ENCODE peak calls at places on chromosomes 3 and 15, in nine cellular contexts. W is C1 segment of cervical spinal cord; M is T47D; F is mesothelial cell of epicardium; K is stimulated activated CD4-positive, alpha-beta T cell treated with anti-CD3 and anti-CD28 coated beads, Interleukin-1b, Interleukin-23, amount 100 ng/mL, for 48 hours; N is stimulated activated effector memory CD8-positive, alpha-beta T cell treated with anti-CD3 and anti-CD28 coated beads, Interleukin-12 subunit alpha, Interleukin-12 subunit beta, amount 100 ng/mL, for 72 hours; J is GM13977; I is NCI-H1105 treated with DMSO at 0.1 percent for 48 hours; Q is Kasumi-1. U is an unnamed sample.

GRCh38 chr3:32420138-32420981 is 28.7 kb downstream of the CMTM7 start:
- DNase-seq in Q (peak; percentile 84), I (no peak), F (no peak), K (peak; percentile 64), W (peak; percentile 30), J (peak; percentile 73), N (no peak), M (peak; percentile 87), U (no peak)

GRCh38 chr3:188595890-188596376 is 442.0 kb downstream of the LPP start:
- DNase-seq in N (no peak), J (no peak), W (no peak), K (no peak), F (no peak), M (no peak), I (no peak), Q (no peak), U (no peak)

GRCh38 chr15:55917881-55918296 is 75.5 kb downstream of the NEDD4 start:
- DNase-seq in M (peak; percentile 61), Q (peak; percentile 88), K (no peak), W (no peak), N (no peak), F (no peak), J (peak; percentile 23), I (no peak), U (peak; percentile 83)

GRCh38 chr3:48190911-48191310 is 2.7 kb upstream of the CDC25A start:
- DNase-seq in F (no peak), M (no peak), I (no peak), N (no peak), W (no peak), J (no peak), Q (no peak), K (no peak), U (no peak)

GRCh38 chr3:152595975-152596832 is 238.7 kb upstream of the P2RY1 start:
- DNase-seq in F (no peak), N (no peak), K (no peak), W (no peak), Q (peak; percentile 82), M (no peak), J (peak; percentile 44), I (no peak), U (peak; percentile 15)

GRCh38 chr3:157632081-157632480 is 128.9 kb upstream of the VEPH1 start:
- DNase-seq in K (no peak), M (no peak), I (no peak), F (no peak), W (no peak), N (no peak), Q (no peak), J (no peak), U (no peak)

GRCh38 chr15:77874071-77874470 is 203.4 kb downstream of the TBC1D2B start:
- DNase-seq in W (no peak), Q (no peak), F (no peak), N (no peak), I (no peak), K (no peak), J (no peak), M (no peak), U (no peak)

GRCh38 chr15:48939686-48940085 is 24.0 kb downstream of the SHC4 start:
- DNase-seq in K (no peak), M (no peak), F (no peak), I (no peak), J (no peak), N (no peak), W (no peak), Q (no peak), U (no peak)

GRCh38 chr3:77475545-77475944 is 435.6 kb downstream of the ROBO2 start:
- DNase-seq in Q (no peak), M (no peak), I (no peak), W (no peak), F (no peak), K (no peak), N (no peak), J (no peak), U (no peak)

GRCh38 chr3:2198880-2199279 is 100.2 kb downstream of the CNTN4 start:
- DNase-seq in K (no peak), I (no peak), N (no peak), W (no peak), Q (no peak), F (no peak), J (no peak), M (no peak), U (no peak)

GRCh38 chr3:124200336-124200901 is 208.5 kb upstream of the ROPN1 start:
- DNase-seq in F (no peak), W (no peak), M (no peak), I (no peak), Q (no peak), K (no peak), J (no peak), N (no peak), U (no peak)

GRCh38 chr3:115071122-115071521 is 76.0 kb downstream of the ZBTB20 start:
- DNase-seq in Q (no peak), J (no peak), M (no peak), K (no peak), W (no peak), N (no peak), I (no peak), F (no peak), U (no peak)

GRCh38 chr15:33292718-33293307 is 18.0 kb upstream of the RYR3 start:
- DNase-seq in F (peak; percentile 64), Q (peak; percentile 27), K (peak; percentile 43), W (peak; percentile 10), N (no peak), M (peak; percentile 72), I (peak; percentile 57), J (peak; percentile 61), U (peak; percentile 76)